ENCODE peak calls at places on chromosome 6, in five cellular contexts. T is heart left ventricle, W is right cardiac atrium, H is mammary epithelial cell, X is fibroblast of lung. Y is an unnamed sample.

GRCh38 chr6:11033825-11034224 is 10.3 kb downstream of the ELOVL2 start:
- DNase-seq in T (no peak), X (peak; percentile 89), W (no peak), H (peak; percentile 44), Y (no peak)

GRCh38 chr6:117072781-117073180 is 192.6 kb upstream of the VGLL2 start:
- DNase-seq in H (no peak), T (no peak), X (no peak), W (no peak), Y (no peak)

GRCh38 chr6:17394192-17394611 is 807 bp downstream of the CAP2 start:
- DNase-seq in X (peak; percentile 85), W (peak; percentile 57), H (peak; percentile 73), T (peak; percentile 37), Y (peak; percentile 67)

GRCh38 chr6:44548319-44548718 is 160.8 kb downstream of the CDC5L start:
- DNase-seq in T (no peak), X (no peak), W (no peak), H (no peak), Y (no peak)

GRCh38 chr6:157946865-157947532 is 34.7 kb upstream of the SYNJ2 start:
- DNase-seq in H (no peak), W (no peak), T (no peak), X (no peak), Y (no peak)

GRCh38 chr6:32977953-32978324 is 9.5 kb downstream of the BRD2 start:
- DNase-seq in X (no peak), T (no peak), W (no peak), H (no peak), Y (no peak)

GRCh38 chr6:30556714-30556963 is 350 bp upstream of the GNL1 start:
- DNase-seq in X (no peak), W (peak; percentile 95), T (peak; percentile 92), H (peak; percentile 88), Y (no peak)

GRCh38 chr6:56046576-56046975 is 171.2 kb upstream of the BMP5 start:
- DNase-seq in T (peak; percentile 29), W (peak; percentile 85), H (peak; percentile 87), X (peak; percentile 88), Y (peak; percentile 70)

GRCh38 chr6:111011360-111012142 is 29.7 kb downstream of the RPF2 start:
- DNase-seq in W (no peak), T (no peak), X (peak; percentile 33), H (peak; percentile 33), Y (no peak)

GRCh38 chr6:139378882-139379341 is 4.5 kb upstream of the CITED2 start:
- DNase-seq in H (peak; percentile 89), T (no peak), X (peak; percentile 65), W (no peak), Y (no peak)

GRCh38 chr6:110541701-110542309 is 65.4 kb upstream of the SLC22A16 start:
- DNase-seq in X (peak; percentile 41), H (no peak), W (peak; percentile 70), T (peak; percentile 37), Y (no peak)

GRCh38 chr6:1201547-1202200 is 110.2 kb upstream of the FOXQ1 start:
- DNase-seq in W (no peak), X (no peak), T (no peak), H (no peak), Y (no peak)

GRCh38 chr6:129730477-129731165 is 20.6 kb upstream of the ARHGAP18 start:
- DNase-seq in H (no peak), T (no peak), X (no peak), W (no peak), Y (no peak)

GRCh38 chr6:90068264-90068663 is 174.0 kb downstream of the GJA10 start:
- DNase-seq in T (peak; percentile 26), H (peak; percentile 67), X (peak; percentile 83), W (no peak), Y (no peak)

GRCh38 chr6:44621846-44622245 is 234.3 kb downstream of the CDC5L start:
- DNase-seq in X (peak; percentile 18), H (no peak), W (no peak), T (no peak), Y (no peak)

GRCh38 chr6:119431799-119432198 is 82.2 kb upstream of the MAN1A1 start:
- DNase-seq in X (no peak), W (no peak), T (no peak), H (no peak), Y (no peak)

GRCh38 chr6:43060034-43060754 is 763 bp downstream of the KLC4 start:
- DNase-seq in T (no peak), W (no peak), H (peak; percentile 50), X (peak; percentile 16), Y (peak; percentile 77)

DNA sequence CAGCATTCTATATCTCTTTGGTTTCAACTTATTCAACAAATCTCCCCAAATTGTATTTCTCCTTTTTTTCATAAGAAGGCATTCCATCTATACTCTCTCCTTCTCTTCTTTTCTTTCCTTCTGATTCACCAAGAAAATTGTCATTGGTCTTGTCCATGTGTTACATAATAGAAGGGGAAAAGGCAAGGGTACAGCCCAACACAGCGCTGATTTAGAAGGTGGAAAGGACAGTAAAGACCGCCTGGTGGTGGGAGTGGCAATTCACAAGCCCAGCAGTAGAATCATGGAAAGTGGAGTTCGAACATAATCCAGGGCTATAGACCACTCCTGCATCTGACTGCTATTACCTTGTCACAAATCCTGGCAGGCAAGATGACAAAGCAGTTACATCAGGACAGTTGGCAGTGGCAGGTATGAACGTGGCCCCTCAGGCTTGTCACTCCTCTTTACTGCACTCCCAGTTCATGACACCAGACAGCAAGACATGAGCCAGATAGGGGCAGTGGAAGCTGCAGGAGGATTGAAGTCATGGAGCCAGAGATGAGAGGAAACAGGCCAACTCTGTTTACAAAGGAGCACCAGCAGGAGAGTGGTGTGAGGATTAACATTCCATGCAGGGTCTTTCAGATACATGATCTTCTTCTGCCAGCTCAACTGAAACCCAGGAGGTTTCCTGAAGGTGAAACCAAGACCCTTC is 2.1 kb upstream of the TNFAIP3 start:
- DNase-seq in H (no peak), T (no peak), W (no peak), X (no peak), Y (no peak)
- H3K4me3 ChIP-seq in H (no peak overlapping the region), T (no peak overlapping the region), W (no peak overlapping the region), X (no peak overlapping the region), Y (no peak overlapping the region)

GRCh38 chr6:170288091-170288631 is 2.7 kb downstream of the DLL1 start:
- DNase-seq in H (no peak), T (no peak), W (peak; percentile 52), X (no peak), Y (no peak)

GRCh38 chr6:170289108-170289931 is 1.6 kb downstream of the DLL1 start:
- DNase-seq in T (no peak), H (peak; percentile 31), X (no peak), W (peak; percentile 73), Y (no peak)

GRCh38 chr6:170286246-170286933 is 4.5 kb downstream of the DLL1 start:
- DNase-seq in T (peak; percentile 74), W (peak; percentile 85), H (no peak), X (peak; percentile 31), Y (peak; percentile 65)

GRCh38 chr6:170286934-170287265 is 4.0 kb downstream of the DLL1 start:
- DNase-seq in X (no peak), W (no peak), T (no peak), H (no peak), Y (no peak)

DNA sequence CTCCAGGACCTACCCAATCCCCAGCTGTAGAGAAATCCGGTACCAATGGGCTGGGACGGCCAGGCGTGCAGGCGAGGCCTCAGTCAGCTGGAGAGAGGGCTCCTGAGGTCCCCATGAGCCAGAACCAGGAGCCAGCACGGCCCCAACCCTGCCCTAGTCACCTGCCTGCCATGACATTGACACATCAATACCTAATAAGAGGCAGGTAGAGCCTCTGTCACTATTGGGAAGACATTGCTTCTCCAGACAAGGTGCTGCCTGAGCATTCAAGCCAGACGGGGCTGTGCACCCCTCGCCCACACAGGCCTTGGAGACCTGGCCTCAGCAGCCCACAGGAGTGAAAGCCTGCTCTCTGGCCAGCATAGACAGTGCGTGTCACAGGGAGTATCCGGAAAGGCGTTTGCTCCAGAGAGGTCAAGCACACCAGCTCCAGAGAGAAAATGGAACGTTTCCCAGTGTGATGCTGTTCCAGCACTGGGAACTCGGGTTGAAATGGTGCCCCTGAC is 3.5 kb downstream of the DLL1 start:
- DNase-seq in H (no peak), T (no peak), X (no peak), W (peak; percentile 72), Y (peak; percentile 35)
- H3K4me3 ChIP-seq in H (no peak overlapping the region), T (peak overlapping the region; percentile 88), X (no peak overlapping the region), W (no peak overlapping the region), Y (peak overlapping the region; percentile 81)

DNA sequence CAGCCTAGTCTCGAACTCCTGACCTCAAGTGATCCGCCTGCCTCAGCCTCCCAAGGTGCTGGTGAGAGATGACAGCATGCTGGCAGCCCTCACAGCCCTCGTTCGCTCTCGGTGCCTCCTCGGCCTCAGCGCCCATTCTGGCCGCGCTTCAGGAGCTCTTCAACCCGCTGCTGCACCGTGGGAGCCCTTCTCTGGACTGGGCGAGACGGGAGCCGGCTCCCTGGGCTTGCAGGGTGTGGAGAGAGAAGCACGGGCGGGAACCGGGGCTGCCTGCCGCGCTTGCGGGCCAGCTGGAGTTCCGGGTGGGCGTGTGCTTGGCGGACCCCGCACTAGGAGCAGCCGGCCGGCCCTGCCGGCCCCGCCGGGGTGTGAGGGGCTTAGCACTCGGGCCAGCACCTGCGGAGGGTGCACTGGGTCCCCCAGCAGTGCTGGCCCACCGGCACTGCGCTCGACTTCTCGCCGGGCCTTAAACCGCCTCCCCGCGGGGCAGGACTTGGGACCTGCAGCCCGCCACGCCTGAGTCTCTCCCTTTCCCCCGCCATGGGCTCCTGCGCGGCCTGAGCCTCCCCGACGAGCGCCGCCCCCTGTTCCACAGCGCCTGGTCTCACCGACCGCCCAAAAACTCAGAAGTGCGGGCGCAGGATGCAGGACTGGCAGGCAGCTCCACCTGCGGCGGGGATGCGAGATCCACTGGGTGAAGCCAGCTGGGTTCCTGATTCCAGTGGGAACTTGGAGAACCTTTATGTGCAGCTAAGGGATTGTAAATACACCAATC is 31.5 kb upstream of the RANBP9 start:
- DNase-seq in H (no peak), T (no peak), X (no peak), W (peak; percentile 41), Y (no peak)
- H3K4me3 ChIP-seq in H (no peak overlapping the region), T (no peak overlapping the region), X (no peak overlapping the region), W (no peak overlapping the region), Y (no peak overlapping the region)

GRCh38 chr6:149031545-149032317 is 284.9 kb downstream of the UST start:
- DNase-seq in H (peak; percentile 79), W (no peak), X (peak; percentile 96), T (no peak), Y (no peak)
- H3K4me3 ChIP-seq in H (no peak overlapping the region), W (no peak overlapping the region), X (no peak overlapping the region), T (no peak overlapping the region), Y (no peak overlapping the region)

GRCh38 chr6:128515550-128516513 is 4.6 kb downstream of the PTPRK start:
- DNase-seq in X (peak; percentile 73), W (no peak), T (no peak), H (no peak), Y (no peak)

GRCh38 chr6:128519132-128519930 is 1.1 kb downstream of the PTPRK start:
- DNase-seq in H (peak; percentile 72), W (peak; percentile 76), X (peak; percentile 59), T (peak; percentile 50), Y (peak; percentile 78)

GRCh38 chr6:128516514-128516898 is 3.9 kb downstream of the PTPRK start:
- DNase-seq in H (no peak), T (no peak), W (no peak), X (no peak), Y (no peak)

GRCh38 chr6:128518531-128519131 is 1.8 kb downstream of the PTPRK start:
- DNase-seq in X (no peak), W (no peak), T (no peak), H (no peak), Y (no peak)

GRCh38 chr6:128517124-128517523 is 3.3 kb downstream of the PTPRK start:
- DNase-seq in W (no peak), T (no peak), X (no peak), H (no peak), Y (no peak)
- H3K4me3 ChIP-seq in W (no peak overlapping the region), T (peak overlapping the region; percentile 2), X (peak overlapping the region; percentile 40), H (peak overlapping the region; percentile 100), Y (no peak overlapping the region)

Y was measured in upper lobe of right lung.